ENCODE peak calls at places on chromosomes 13 and 19, in six cellular contexts. M is stimulated activated CD8-positive, alpha-beta memory T cell treated with anti-CD3 and anti-CD28 coated beads, Interleukin-4, amount 100 ng/mL, for 24 hours; E is ovary; J is activated T-helper 1 cell treated with anti-CD3 and anti-CD28 coated beads, Interleukin-12 subunit alpha, Interleukin-12 subunit beta, Interleukin-2, Interleukin-4 antibody, amounts not matched to agents 30 ng/mL and 10 ng/mL and 1 ng/mL, durations not matched to agents 14 hours and 24 hours and 36 hours; D is ureter; I is fibroblast of the conjunctiva. U is an unnamed sample.

GRCh38 chr13:91200486-91200885 is 147.0 kb upstream of the MIR17HG start:
- DNase-seq in M (no peak), E (no peak), J (no peak), D (no peak), I (no peak), U (no peak)

GRCh38 chr19:41154060-41154459 is 39.0 kb upstream of the CYP2S1 start:
- DNase-seq in M (no peak), E (no peak), J (no peak), D (no peak), I (no peak), U (no peak)

GRCh38 chr13:113350065-113350937 is 13.6 kb downstream of the GRTP1 start:
- DNase-seq in M (no peak), E (peak), J (no peak), D (no peak), I (no peak), U (no peak)

GRCh38 chr13:50911051-50911690 is 1.6 kb downstream of the RNASEH2B start:
- DNase-seq in M (no peak), E (no peak), J (no peak), D (no peak), I (no peak), U (no peak)

GRCh38 chr13:73096173-73097117 is 37.6 kb downstream of the KLF5 start:
- DNase-seq in M (no peak), E (no peak), J (no peak), D (peak), I (no peak), U (no peak)

GRCh38 chr13:90867336-90867683 is 480.2 kb upstream of the MIR17HG start:
- DNase-seq in M (no peak), E (peak), J (no peak), D (peak), I (peak), U (peak)

GRCh38 chr13:88919970-88920628 is 1248.9 kb downstream of the SLITRK5 start:
- DNase-seq in M (peak), E (no peak), J (peak), D (no peak), I (no peak), U (no peak)

GRCh38 chr19:6674868-6675305 is 4.9 kb upstream of the TNFSF14 start:
- DNase-seq in M (peak), E (peak), J (peak), D (peak), I (peak), U (no peak)

U was measured in midbrain.